ENCODE peak calls at places on chromosomes 6 and 20, in six cellular contexts. H, M, K, U, F and Q are unnamed samples.

GRCh38 chr6:99850841-99851240 is 143.2 kb downstream of the MCHR2 start:
- DNase-seq in H (no peak), U (no peak), K (no peak), M (no peak), F (no peak), Q (no peak)

GRCh38 chr6:42394881-42395620 is 56.7 kb downstream of the TRERF1 start:
- DNase-seq in U (no peak), H (no peak), M (no peak), K (no peak), F (no peak), Q (no peak)

GRCh38 chr6:84027340-84028183 is 6.0 kb upstream of the MRAP2 start:
- DNase-seq in U (peak; percentile 60), H (no peak), K (no peak), F (no peak), M (no peak), Q (no peak)

GRCh38 chr20:17171750-17172149 is 55.1 kb upstream of the PCSK2 start:
- DNase-seq in F (no peak), M (no peak), K (no peak), H (no peak), U (no peak), Q (no peak)

GRCh38 chr20:59178983-59179595 is 15.5 kb downstream of the ZNF831 start:
- DNase-seq in H (no peak), M (no peak), F (no peak), U (no peak), K (no peak), Q (no peak)

GRCh38 chr6:53342210-53342609 is 6.5 kb downstream of the ELOVL5 start:
- DNase-seq in U (no peak), H (no peak), F (no peak), K (no peak), M (no peak), Q (no peak)

GRCh38 chr20:43977252-43977651 is 62.6 kb downstream of the TOX2 start:
- DNase-seq in F (no peak), U (no peak), K (no peak), H (no peak), M (no peak), Q (no peak)

GRCh38 chr6:141866731-141867502 is 265.8 kb upstream of the GJE1 start:
- DNase-seq in M (no peak), K (no peak), F (no peak), H (no peak), U (no peak), Q (no peak)

GRCh38 chr6:16236648-16237199 is 1.7 kb upstream of the GMPR start:
- DNase-seq in K (no peak), M (peak; percentile 53), F (peak; percentile 61), H (no peak), U (no peak), Q (no peak)

GRCh38 chr20:23697947-23698346 is 9.1 kb upstream of the CST4 start:
- DNase-seq in U (no peak), H (no peak), K (no peak), F (no peak), M (no peak), Q (no peak)

GRCh38 chr6:26217714-26218075 is 130.5 kb downstream of the HFE start:
- DNase-seq in M (peak; percentile 32), H (no peak), U (no peak), F (no peak), K (no peak), Q (no peak)

GRCh38 chr6:50850223-50850751 is 31.6 kb downstream of the TFAP2B start:
- DNase-seq in K (no peak), U (no peak), M (peak; percentile 38), H (no peak), F (no peak), Q (no peak)

GRCh38 chr6:75422024-75422639 is 71.5 kb downstream of the FILIP1 start:
- DNase-seq in H (no peak), K (no peak), F (no peak), M (no peak), U (no peak), Q (no peak)

GRCh38 chr6:41705996-41706835 is 29.2 kb downstream of the TFEB start:
- DNase-seq in U (peak; percentile 69), F (peak; percentile 79), K (peak; percentile 64), M (peak; percentile 86), H (peak; percentile 94), Q (peak; percentile 26)

GRCh38 chr6:116136933-116137340 is 11.0 kb upstream of the COL10A1 start:
- DNase-seq in F (no peak), H (no peak), U (no peak), M (no peak), K (peak; percentile 45), Q (no peak)

GRCh38 chr20:17878912-17879602 is 89.5 kb downstream of the SNX5 start:
- DNase-seq in K (no peak), U (no peak), H (peak; percentile 59), F (no peak), M (no peak), Q (no peak)

GRCh38 chr6:38034269-38034914 is 214.9 kb downstream of the ZFAND3 start:
- DNase-seq in U (peak; percentile 35), F (no peak), K (no peak), H (peak; percentile 18), M (no peak), Q (no peak)

GRCh38 chr6:153368131-153368530 is 237.0 kb upstream of the RGS17 start:
- DNase-seq in H (no peak), U (no peak), F (no peak), M (no peak), K (no peak), Q (no peak)

GRCh38 chr6:77403424-77403823 is 59.9 kb downstream of the HTR1B start:
- DNase-seq in K (no peak), H (no peak), M (no peak), U (peak; percentile 2), F (no peak), Q (no peak)

GRCh38 chr20:46849269-46849668 is 45.4 kb upstream of the EYA2 start:
- DNase-seq in K (no peak), F (no peak), M (no peak), H (no peak), U (no peak), Q (no peak)

GRCh38 chr6:157682856-157683481 is 140.1 kb upstream of the SNX9 start:
- DNase-seq in K (no peak), F (no peak), M (no peak), H (no peak), U (peak; percentile 26), Q (no peak)

GRCh38 chr20:53077373-53078205 is 105.4 kb downstream of the TSHZ2 start:
- DNase-seq in F (no peak), K (no peak), M (peak; percentile 71), U (no peak), H (no peak), Q (no peak)

GRCh38 chr20:34875657-34876160 is 703 bp upstream of the ACSS2 start:
- DNase-seq in M (no peak), U (no peak), F (no peak), K (no peak), H (peak; percentile 9), Q (no peak)

GRCh38 chr20:23528867-23529431 is 38.0 kb downstream of the CST8 start:
- DNase-seq in K (no peak), U (peak; percentile 12), F (no peak), M (no peak), H (no peak), Q (no peak)

GRCh38 chr6:83467620-83468036 is 36.8 kb upstream of the ME1 start:
- DNase-seq in H (no peak), M (peak; percentile 27), F (no peak), U (no peak), K (no peak), Q (no peak)

GRCh38 chr20:53142225-53142624 is 170.1 kb downstream of the TSHZ2 start:
- DNase-seq in M (no peak), F (no peak), U (peak; percentile 21), K (no peak), H (peak; percentile 54), Q (no peak)

GRCh38 chr6:69286341-69286740 is 510.5 kb downstream of the LMBRD1 start:
- DNase-seq in H (no peak), M (no peak), K (no peak), F (no peak), U (no peak), Q (no peak)

GRCh38 chr6:81861281-81861680 is 108.8 kb upstream of the TENT5A start:
- DNase-seq in M (no peak), F (no peak), H (no peak), K (no peak), U (no peak), Q (no peak)

GRCh38 chr20:31473331-31474096 is 1.4 kb downstream of the DEFB124 start:
- DNase-seq in F (no peak), K (no peak), H (no peak), U (no peak), M (no peak), Q (no peak)
- H3K9me3 ChIP-seq in F (no peaks in the 10 kb centered on the region), K (no peaks in the 10 kb centered on the region), H (no peaks in the 10 kb centered on the region), U (no peaks in the 10 kb centered on the region), M (no peaks in the 10 kb centered on the region), Q (no peaks in the 10 kb centered on the region)

GRCh38 chr6:27358786-27359185 is 29.8 kb upstream of the ZNF391 start:
- DNase-seq in U (no peak), K (no peak), F (no peak), M (no peak), H (no peak), Q (no peak)

GRCh38 chr6:27359231-27359630 is 29.3 kb upstream of the ZNF391 start:
- DNase-seq in U (no peak), F (no peak), M (no peak), K (no peak), H (no peak), Q (no peak)
- H3K9me3 ChIP-seq in U (peaks cover 20% of the 10 kb centered on the region), F (peaks cover 19% of the 10 kb centered on the region), M (no peaks in the 10 kb centered on the region), K (peaks cover 20% of the 10 kb centered on the region), H (peaks cover 5% of the 10 kb centered on the region), Q (peaks cover 10% of the 10 kb centered on the region)

GRCh38 chr20:13373400-13373799 is 152.3 kb downstream of the ISM1 start:
- DNase-seq in K (no peak), F (no peak), M (no peak), U (no peak), H (no peak), Q (no peak)
- H3K9me3 ChIP-seq in K (no peaks in the 10 kb centered on the region), F (peaks cover 3% of the 10 kb centered on the region), M (no peaks in the 10 kb centered on the region), U (peaks cover 21% of the 10 kb centered on the region), H (no peaks in the 10 kb centered on the region), Q (peaks cover 9% of the 10 kb centered on the region)

GRCh38 chr6:118581489-118581959 is 33.4 kb downstream of the PLN start:
- DNase-seq in M (peak; percentile 50), U (no peak), H (no peak), F (no peak), K (no peak), Q (no peak)

GRCh38 chr6:118580585-118581419 is 32.7 kb downstream of the PLN start:
- DNase-seq in H (peak; percentile 74), U (peak; percentile 53), K (no peak), F (peak; percentile 39), M (peak; percentile 66), Q (no peak)

GRCh38 chr6:118577972-118578371 is 29.9 kb downstream of the PLN start:
- DNase-seq in U (no peak), H (no peak), F (no peak), K (no peak), M (no peak), Q (no peak)

GRCh38 chr6:118578617-118579016 is 30.5 kb downstream of the PLN start:
- DNase-seq in K (no peak), U (no peak), H (no peak), F (no peak), M (no peak), Q (no peak)

GRCh38 chr6:118579786-118580185 is 31.7 kb downstream of the PLN start:
- DNase-seq in K (no peak), M (no peak), F (no peak), H (no peak), U (no peak), Q (no peak)
- H3K9me3 ChIP-seq in K (peaks cover 16% of the 10 kb centered on the region), M (no peaks in the 10 kb centered on the region), F (peaks cover 10% of the 10 kb centered on the region), H (peaks cover 12% of the 10 kb centered on the region), U (peaks cover 8% of the 10 kb centered on the region), Q (peaks cover 22% of the 10 kb centered on the region)

GRCh38 chr6:140544431-140544830 is 1170.0 kb upstream of the CITED2 start:
- DNase-seq in U (no peak), M (no peak), F (no peak), H (no peak), K (no peak), Q (no peak)
- H3K9me3 ChIP-seq in U (no peaks in the 10 kb centered on the region), M (no peaks in the 10 kb centered on the region), F (no peaks in the 10 kb centered on the region), H (no peaks in the 10 kb centered on the region), K (no peaks in the 10 kb centered on the region), Q (no peaks in the 10 kb centered on the region)